ENCODE peak calls at places on chromosomes 4 and X, in five cellular contexts. D is iPS-NIHi11; I is iPS DF 6.9; A is natural killer cell treated with Interleukin-12 subunit alpha and Interleukin-12 subunit beta and Interleukin-15 and Interleukin-18, amount 100 ng/mL, for 72 hours; N is IMR-90. F is an unnamed sample.

GRCh38 chrX:42783456-42783855 is 5.5 kb upstream of the PPP1R2C start:
- DNase-seq in D (no peak), I (no peak), A (no peak), N (no peak), F (no peak)

GRCh38 chr4:142282870-142283431 is 563.1 kb downstream of the INPP4B start:
- DNase-seq in D (no peak), I (no peak), A (no peak), N (no peak), F (peak; percentile 41)

GRCh38 chr4:6172093-6172926 is 28.0 kb downstream of the JAKMIP1 start:
- DNase-seq in D (no peak), I (no peak), A (no peak), N (no peak), F (no peak)

GRCh38 chrX:80021611-80022010 is 7.1 kb downstream of the TBX22 start:
- DNase-seq in D (no peak), I (no peak), A (no peak), N (no peak), F (no peak)

GRCh38 chr4:21077967-21078366 is 377.7 kb downstream of the PACRGL start:
- DNase-seq in D (no peak), I (no peak), A (no peak), N (no peak), F (no peak)

GRCh38 chrX:154648931-154649863 is 4.2 kb downstream of the CTAG2 start:
- DNase-seq in D (no peak), I (no peak), A (no peak), N (no peak), F (no peak)

GRCh38 chr4:2357821-2358745 is 60.4 kb downstream of the ZFYVE28 start:
- DNase-seq in D (no peak), I (no peak), A (peak; percentile 47), N (no peak), F (no peak)

GRCh38 chr4:119692001-119692400 is 63.4 kb upstream of the PDE5A start:
- DNase-seq in D (no peak), I (no peak), A (no peak), N (peak; percentile 67), F (peak; percentile 31)

GRCh38 chr4:156633846-156634245 is 337.8 kb downstream of the PDGFC start:
- DNase-seq in D (no peak), I (no peak), A (no peak), N (no peak), F (no peak)

GRCh38 chrX:15143050-15143824 is 126.6 kb downstream of the ASB9 start:
- DNase-seq in D (peak; percentile 39), I (no peak), A (no peak), N (peak; percentile 45), F (peak; percentile 65)

GRCh38 chr4:88752754-88753153 is 55.1 kb upstream of the NAP1L5 start:
- DNase-seq in D (no peak), I (no peak), A (no peak), N (no peak), F (no peak)

GRCh38 chrX:151984328-151984727 is 9.9 kb upstream of the GABRE start:
- DNase-seq in D (no peak), I (no peak), A (no peak), N (peak; percentile 46), F (peak; percentile 85)

GRCh38 chrX:153722704-153723350 is 1.4 kb downstream of the BCAP31 start:
- DNase-seq in D (no peak), I (no peak), A (no peak), N (no peak), F (no peak)

GRCh38 chrX:152632445-152633097 is 5.1 kb upstream of the GABRQ start:
- DNase-seq in D (peak; percentile 19), I (no peak), A (no peak), N (peak; percentile 24), F (peak; percentile 59)

GRCh38 chr4:76779740-76780459 is 118.0 kb downstream of the SOWAHB start:
- DNase-seq in D (no peak), I (no peak), A (no peak), N (peak; percentile 78), F (peak; percentile 78)

GRCh38 chr4:176753049-176753448 is 39.7 kb downstream of the VEGFC start:
- DNase-seq in D (no peak), I (no peak), A (no peak), N (peak; percentile 95), F (peak; percentile 87)

GRCh38 chr4:71186566-71187398 is 152.0 kb upstream of the SLC4A4 start:
- DNase-seq in D (peak; percentile 89), I (no peak), A (peak; percentile 78), N (peak; percentile 53), F (peak; percentile 37)

GRCh38 chr4:165592386-165592785 is 213.6 kb downstream of the CPE start:
- DNase-seq in D (no peak), I (no peak), A (no peak), N (no peak), F (peak; percentile 18)

GRCh38 chr4:83075271-83075670 is 39.3 kb downstream of the PLAC8 start:
- DNase-seq in D (no peak), I (no peak), A (no peak), N (peak; percentile 41), F (peak; percentile 39)

GRCh38 chr4:80113615-80114014 is 40.6 kb upstream of the ANTXR2 start:
- DNase-seq in D (no peak), I (no peak), A (no peak), N (no peak), F (no peak)

GRCh38 chr4:8439914-8440490 is 521 bp downstream of the ACOX3 start:
- DNase-seq in D (no peak), I (no peak), A (peak; percentile 61), N (no peak), F (peak; percentile 38)

GRCh38 chr4:89797117-89797516 is 39.8 kb downstream of the SNCA start:
- DNase-seq in D (no peak), I (no peak), A (no peak), N (peak; percentile 34), F (peak; percentile 69)

GRCh38 chrX:152905081-152905420 is 7.2 kb downstream of the ZNF185 start:
- DNase-seq in D (no peak), I (no peak), A (no peak), N (no peak), F (no peak)

GRCh38 chr4:153327247-153327646 is 17.2 kb upstream of the MND1 start:
- DNase-seq in D (no peak), I (no peak), A (no peak), N (no peak), F (no peak)

GRCh38 chrX:112266136-112266535 is 183.6 kb upstream of the TRPC5 start:
- DNase-seq in D (no peak), I (no peak), A (no peak), N (no peak), F (no peak)

GRCh38 chr4:951594-952468 is 19.6 kb downstream of the TMEM175 start:
- DNase-seq in D (peak; percentile 10), I (no peak), A (no peak), N (no peak), F (no peak)

GRCh38 chrX:117985241-117985640 is 131.4 kb downstream of the KLHL13 start:
- DNase-seq in D (peak; percentile 10), I (no peak), A (no peak), N (peak; percentile 29), F (no peak)

GRCh38 chr4:14177987-14178386 is 550.5 kb upstream of the BOD1L1 start:
- DNase-seq in D (no peak), I (no peak), A (no peak), N (no peak), F (no peak)

GRCh38 chr4:39998659-39999345 is 21.1 kb upstream of the PDS5A start:
- DNase-seq in D (no peak), I (no peak), A (no peak), N (no peak), F (no peak)

GRCh38 chr4:39706829-39707511 is 9.0 kb downstream of the UBE2K start:
- DNase-seq in D (no peak), I (no peak), A (no peak), N (no peak), F (peak; percentile 36)

GRCh38 chrX:128365523-128365922 is 313.3 kb upstream of the ACTRT1 start:
- DNase-seq in D (no peak), I (no peak), A (no peak), N (no peak), F (no peak)

GRCh38 chr4:166252487-166253402 is 379.7 kb downstream of the TLL1 start:
- DNase-seq in D (peak; percentile 10), I (peak; percentile 1), A (no peak), N (no peak), F (peak; percentile 51)

GRCh38 chrX:70336767-70337166 is 46.9 kb downstream of the KIF4A start:
- DNase-seq in D (no peak), I (no peak), A (no peak), N (no peak), F (no peak)

GRCh38 chrX:130874751-130875150 is 28.3 kb downstream of the ENOX2 start:
- DNase-seq in D (no peak), I (no peak), A (no peak), N (peak; percentile 52), F (no peak)

GRCh38 chrX:132023117-132023895 is at the start of gene STK26:
- DNase-seq in D (peak; percentile 76), I (no peak), A (peak; percentile 86), N (no peak), F (peak; percentile 36)

GRCh38 chrX:136268051-136269048 is 17.1 kb upstream of the MAP7D3 start:
- DNase-seq in D (peak; percentile 15), I (no peak), A (peak; percentile 66), N (peak; percentile 50), F (peak; percentile 60)

GRCh38 chrX:71111141-71111843 is at the start of gene IL2RG:
- DNase-seq in D (no peak), I (no peak), A (peak; percentile 89), N (no peak), F (no peak)